ENCODE peak calls at places on chromosomes 7 and 10, in seven cellular contexts. L is SK-N-SH treated with all-trans-retinoic acid at 6 μM for 48 hours; Q is IMR-90; U is heart right ventricle; M is activated naive CD8-positive, alpha-beta T cell treated with anti-CD3 and anti-CD28 coated beads, Interleukin-2, amount 50 U/mL, for 24 hours; G is stimulated activated naive B cell treated with anti-CD40 and anti-IgM and Interleukin-4, amounts not matched to agents 10 μg/mL and 1 μg/mL and 100 μg/mL, for 72 hours; X is right lobe of liver. D is an unnamed sample.
A peak's percentile ranks its signal among the peaks of the same experiment; 100 is the strongest.

GRCh38 chr7:49623943-49624342 is 149.5 kb upstream of the VWC2 start:
- ATAC-seq in M (no peak), L (no peak), Q (no peak), U (no peak), G (no peak), X (no peak), D (no peak)

GRCh38 chr7:39488467-39489393 is 77.5 kb upstream of the YAE1 start:
- ATAC-seq in M (no peak), X (no peak), U (no peak), Q (no peak), L (no peak), G (no peak), D (no peak)

GRCh38 chr10:28811639-28812349 is 134.5 kb downstream of the BAMBI start:
- ATAC-seq in U (no peak), M (no peak), L (no peak), X (no peak), Q (no peak), G (no peak), D (no peak)

GRCh38 chr7:73844848-73845460 is 2.6 kb upstream of the METTL27 start:
- ATAC-seq in U (no peak), G (no peak), M (no peak), L (no peak), Q (no peak), X (no peak), D (no peak)

GRCh38 chr10:46540412-46541016 is 15.9 kb downstream of the GPRIN2 start:
- ATAC-seq in M (no peak), U (no peak), Q (peak; percentile 8), G (no peak), X (no peak), L (no peak), D (no peak)

GRCh38 chr10:103703941-103704919 is 151.1 kb downstream of the SH3PXD2A start:
- ATAC-seq in Q (no peak), G (peak; percentile 74), X (no peak), L (no peak), M (no peak), U (peak; percentile 15), D (no peak)

GRCh38 chr7:30247546-30248386 is 36.6 kb upstream of the ZNRF2 start:
- ATAC-seq in G (no peak), X (no peak), U (no peak), Q (no peak), L (no peak), M (no peak), D (no peak)

GRCh38 chr10:102492983-102493382 is 9.5 kb downstream of the ACTR1A start:
- ATAC-seq in X (no peak), M (no peak), Q (no peak), L (no peak), G (no peak), U (peak; percentile 78), D (peak; percentile 93)

GRCh38 chr10:5683065-5683464 is 1.6 kb upstream of the TASOR2 start:
- ATAC-seq in L (no peak), X (no peak), G (no peak), M (no peak), Q (no peak), U (no peak), D (no peak)

GRCh38 chr10:15718495-15719061 is 1.1 kb downstream of the ITGA8 start:
- ATAC-seq in U (no peak), X (no peak), L (no peak), M (no peak), Q (no peak), G (no peak), D (no peak)

GRCh38 chr7:78510580-78511188 is 712.1 kb downstream of the PHTF2 start:
- ATAC-seq in L (peak; percentile 95), U (no peak), Q (peak; percentile 82), G (no peak), X (peak; percentile 72), M (no peak), D (no peak)

GRCh38 chr10:93851169-93851568 is 42.6 kb upstream of the SLC35G1 start:
- ATAC-seq in Q (no peak), M (no peak), G (no peak), X (no peak), L (no peak), U (no peak), D (no peak)

GRCh38 chr7:94394058-94394398 is 667 bp upstream of the COL1A2 start:
- ATAC-seq in Q (peak; percentile 44), G (no peak), M (no peak), X (no peak), L (no peak), U (no peak), D (peak; percentile 0)

GRCh38 chr10:119786117-119786769 is 60.4 kb downstream of the INPP5F start:
- ATAC-seq in U (no peak), X (no peak), G (no peak), M (no peak), L (peak; percentile 70), Q (peak; percentile 89), D (no peak)

GRCh38 chr10:102384606-102385429 is 10.7 kb upstream of the NFKB2 start:
- ATAC-seq in M (no peak), L (no peak), U (no peak), X (peak; percentile 27), Q (peak; percentile 82), G (peak; percentile 69), D (peak; percentile 61)

GRCh38 chr10:103983367-103983911 is 16.5 kb downstream of the SLK start:
- ATAC-seq in U (no peak), L (no peak), G (peak; percentile 82), Q (no peak), X (peak; percentile 43), M (peak; percentile 94), D (no peak)

GRCh38 chr10:21943633-21944265 is 59.8 kb downstream of the DNAJC1 start:
- ATAC-seq in X (no peak), Q (no peak), M (no peak), L (no peak), G (no peak), U (no peak), D (no peak)

GRCh38 chr10:86971146-86971991 is 3.1 kb downstream of the ADIRF start:
- ATAC-seq in X (peak; percentile 76), G (peak; percentile 84), M (peak; percentile 75), L (no peak), U (peak; percentile 90), Q (peak; percentile 79), D (peak; percentile 87)

GRCh38 chr10:20004087-20004523 is 187.9 kb downstream of the PLXDC2 start:
- ATAC-seq in U (peak; percentile 80), Q (peak; percentile 31), G (peak; percentile 67), X (peak; percentile 29), M (no peak), L (peak; percentile 65), D (peak; percentile 60)

GRCh38 chr7:50270531-50271018 is 33.9 kb upstream of the IKZF1 start:
- ATAC-seq in X (no peak), L (no peak), M (no peak), U (no peak), Q (no peak), G (peak; percentile 54), D (no peak)

GRCh38 chr7:111931016-111931517 is 275.1 kb downstream of the DOCK4 start:
- ATAC-seq in L (no peak), G (no peak), U (peak; percentile 57), Q (peak; percentile 74), X (peak; percentile 18), M (no peak), D (no peak)

GRCh38 chr7:26284477-26284876 is 7.2 kb upstream of the SNX10 start:
- ATAC-seq in X (no peak), L (no peak), M (no peak), G (no peak), U (no peak), Q (no peak), D (no peak)

GRCh38 chr10:62581351-62581750 is 207.2 kb downstream of the ZNF365 start:
- ATAC-seq in X (no peak), U (no peak), L (no peak), M (no peak), G (no peak), Q (no peak), D (no peak)

GRCh38 chr10:10865303-10865702 is 152.4 kb upstream of the CELF2 start:
- ATAC-seq in X (no peak), Q (no peak), G (no peak), L (no peak), U (no peak), M (no peak), D (no peak)

GRCh38 chr7:157149317-157149716 is 10.6 kb downstream of the UBE3C start:
- ATAC-seq in G (no peak), U (no peak), Q (no peak), L (no peak), X (no peak), M (no peak), D (no peak)

GRCh38 chr7:150820148-150820547 is 19.6 kb downstream of the TMEM176A start:
- ATAC-seq in M (no peak), L (no peak), G (no peak), U (no peak), Q (no peak), X (peak; percentile 23), D (no peak)

GRCh38 chr7:101984997-101985645 is 167.7 kb downstream of the CUX1 start:
- ATAC-seq in Q (no peak), G (no peak), M (no peak), U (no peak), X (no peak), L (no peak), D (no peak)

GRCh38 chr10:51006686-51007085 is 67.6 kb upstream of the PRKG1 start:
- ATAC-seq in L (no peak), Q (no peak), G (no peak), M (no peak), X (no peak), U (no peak), D (no peak)

GRCh38 chr7:130216750-130217149 is 9.1 kb downstream of the SSMEM1 start:
- ATAC-seq in M (no peak), U (no peak), L (no peak), Q (no peak), G (no peak), X (no peak), D (no peak)